ENCODE peak calls at places on chromosome 4, in eight cellular contexts. B, H, F, A, K, P, J and W are unnamed samples.

GRCh38 chr4:5955201-5955821 is 62.4 kb upstream of the CRMP1 start:
- DNase-seq in K (peak), B (no peak), A (no peak), J (no peak), P (no peak), F (no peak), H (no peak), W (peak)

GRCh38 chr4:8350326-8350725 is 80.8 kb downstream of the HTRA3 start:
- DNase-seq in A (no peak), K (no peak), F (no peak), P (no peak), B (no peak), J (no peak), H (no peak), W (peak)

GRCh38 chr4:70901607-70901983 is 574 bp upstream of the MOB1B start:
- DNase-seq in P (no peak), K (no peak), A (no peak), F (no peak), H (no peak), J (no peak), B (no peak), W (no peak)

GRCh38 chr4:28092610-28093009 is 1232.0 kb downstream of the STIM2 start:
- DNase-seq in A (no peak), H (no peak), K (no peak), J (no peak), F (no peak), P (no peak), B (no peak), W (no peak)

GRCh38 chr4:86720508-86721068 is 126.5 kb downstream of the PTPN13 start:
- DNase-seq in H (no peak), F (no peak), J (no peak), A (peak), K (no peak), B (peak), P (peak), W (no peak)

GRCh38 chr4:153936121-153936520 is 147.2 kb upstream of the SFRP2 start:
- DNase-seq in A (no peak), K (no peak), F (no peak), J (no peak), B (no peak), P (no peak), H (no peak), W (no peak)

GRCh38 chr4:52173470-52174055 is 122.5 kb downstream of the SPATA18 start:
- DNase-seq in K (no peak), P (peak), B (peak), H (no peak), A (peak), F (peak), J (no peak), W (no peak)

GRCh38 chr4:133178960-133179359 is 29.9 kb downstream of the PCDH10 start:
- DNase-seq in B (no peak), J (no peak), A (no peak), F (no peak), K (no peak), P (no peak), H (no peak), W (no peak)

GRCh38 chr4:74317616-74318256 is 9.5 kb downstream of the EPGN start:
- DNase-seq in P (no peak), B (peak), F (no peak), H (no peak), K (no peak), A (peak), J (no peak), W (no peak)

GRCh38 chr4:126071346-126072333 is 756.9 kb downstream of the FAT4 start:
- DNase-seq in B (peak), P (peak), A (peak), H (no peak), K (no peak), J (peak), F (peak), W (no peak)

GRCh38 chr4:42425146-42426065 is 28.1 kb downstream of the SHISA3 start:
- DNase-seq in H (no peak), J (no peak), P (no peak), F (no peak), K (no peak), A (no peak), B (no peak), W (no peak)

GRCh38 chr4:139728146-139728545 is 62.5 kb downstream of the MGST2 start:
- DNase-seq in H (no peak), K (no peak), F (no peak), A (no peak), P (no peak), B (no peak), J (no peak), W (no peak)

GRCh38 chr4:154999950-155000578 is 208.4 kb upstream of the NPY2R start:
- DNase-seq in F (no peak), A (peak), P (no peak), H (no peak), K (no peak), J (no peak), B (peak), W (no peak)

GRCh38 chr4:9765091-9765490 is 16.3 kb upstream of the DRD5 start:
- DNase-seq in B (peak), K (no peak), F (peak), P (no peak), J (no peak), H (no peak), A (peak), W (peak)

GRCh38 chr4:11073621-11074051 is 355.1 kb downstream of the HS3ST1 start:
- DNase-seq in F (peak), J (no peak), K (no peak), A (peak), P (peak), H (no peak), B (peak), W (no peak)

GRCh38 chr4:120139392-120139791 is 72.7 kb upstream of the MAD2L1 start:
- DNase-seq in B (no peak), P (no peak), H (no peak), J (no peak), A (peak), F (no peak), K (no peak), W (no peak)

GRCh38 chr4:185508162-185508561 is 27.1 kb downstream of the PDLIM3 start:
- DNase-seq in A (no peak), K (no peak), H (no peak), J (peak), B (no peak), F (no peak), P (no peak), W (no peak)

GRCh38 chr4:88599298-88599697 is 7.0 kb downstream of the HERC3 start:
- DNase-seq in B (peak), H (no peak), K (no peak), A (peak), F (peak), P (peak), J (no peak), W (no peak)

GRCh38 chr4:78784255-78784654 is 8.1 kb downstream of the BMP2K start:
- DNase-seq in J (no peak), H (no peak), K (no peak), P (peak), F (no peak), B (peak), A (peak), W (no peak)

GRCh38 chr4:76601791-76602190 is 166.8 kb downstream of the SHROOM3 start:
- DNase-seq in K (no peak), F (peak), B (peak), H (no peak), P (peak), J (no peak), A (peak), W (no peak)

GRCh38 chr4:158814636-158815035 is 45.8 kb downstream of the FNIP2 start:
- DNase-seq in J (no peak), A (peak), K (no peak), P (no peak), H (no peak), B (peak), F (no peak), W (no peak)

GRCh38 chr4:119729815-119730643 is 101.4 kb upstream of the PDE5A start:
- DNase-seq in J (no peak), F (no peak), B (peak), K (no peak), A (peak), H (no peak), P (peak), W (no peak)

GRCh38 chr4:141180991-141181760 is 39.5 kb upstream of the ZNF330 start:
- DNase-seq in F (no peak), H (no peak), A (no peak), K (no peak), P (no peak), J (peak), B (no peak), W (no peak)

GRCh38 chr4:140046573-140046972 is 107.4 kb downstream of the MAML3 start:
- DNase-seq in H (no peak), A (no peak), B (no peak), F (no peak), K (no peak), P (no peak), J (no peak), W (no peak)

GRCh38 chr4:184306949-184307348 is 89.3 kb upstream of the ENPP6 start:
- DNase-seq in B (no peak), A (peak), H (no peak), F (no peak), P (peak), J (no peak), K (no peak), W (no peak)

GRCh38 chr4:15779336-15779735 is 1.2 kb downstream of the CD38 start:
- DNase-seq in P (peak), J (peak), F (peak), A (peak), B (peak), H (no peak), K (peak), W (peak)

GRCh38 chr4:76365636-76366035 is 55.3 kb downstream of the CCDC158 start:
- DNase-seq in F (no peak), B (no peak), J (no peak), A (peak), P (no peak), K (no peak), H (no peak), W (no peak)

GRCh38 chr4:48047421-48047844 is 30.9 kb downstream of the NIPAL1 start:
- DNase-seq in B (no peak), H (no peak), F (no peak), K (no peak), A (no peak), J (no peak), P (peak), W (no peak)

GRCh38 chr4:186699298-186699697 is 24.4 kb downstream of the FAT1 start:
- DNase-seq in F (no peak), K (no peak), P (peak), J (no peak), A (no peak), H (no peak), B (peak), W (no peak)

GRCh38 chr4:167234388-167234881 is at the start of gene SPOCK3:
- DNase-seq in A (peak), B (peak), F (peak), P (peak), K (peak), J (no peak), H (peak), W (peak)

GRCh38 chr4:85952982-85953650 is 406.7 kb downstream of the MAPK10 start:
- DNase-seq in P (no peak), H (no peak), K (no peak), F (no peak), A (no peak), J (no peak), B (peak), W (no peak)

GRCh38 chr4:11782859-11783258 is 354.2 kb upstream of the HS3ST1 start:
- DNase-seq in H (no peak), P (no peak), F (no peak), B (no peak), A (no peak), J (no peak), K (no peak), W (no peak)

GRCh38 chr4:15006416-15007024 is 4.2 kb downstream of the CPEB2 start:
- DNase-seq in J (no peak), P (no peak), K (no peak), A (peak), F (no peak), B (no peak), H (no peak), W (no peak)

GRCh38 chr4:148444296-148445070 is 2.3 kb upstream of the NR3C2 start:
- DNase-seq in K (peak), P (no peak), B (no peak), A (no peak), H (peak), J (no peak), F (peak), W (peak)

GRCh38 chr4:168717852-168718251 is 221.0 kb downstream of the PALLD start:
- DNase-seq in F (peak), J (no peak), K (no peak), H (no peak), P (no peak), B (peak), A (peak), W (no peak)

GRCh38 chr4:112910109-112910736 is 139.2 kb upstream of the ANK2 start:
- DNase-seq in P (peak), H (no peak), F (no peak), B (peak), K (no peak), J (no peak), A (peak), W (no peak)

GRCh38 chr4:3512719-3513118 is 19.5 kb downstream of the LRPAP1 start:
- DNase-seq in P (no peak), F (no peak), J (no peak), K (no peak), B (no peak), A (no peak), H (no peak), W (no peak)

GRCh38 chr4:104531390-104531789 is 36.7 kb upstream of the CXXC4 start:
- DNase-seq in P (no peak), F (no peak), K (no peak), A (no peak), H (no peak), J (no peak), B (no peak), W (no peak)

GRCh38 chr4:99645036-99645435 is 12.6 kb downstream of the C4orf54 start:
- DNase-seq in B (no peak), A (no peak), J (no peak), P (no peak), H (no peak), F (no peak), K (no peak), W (no peak)

GRCh38 chr4:45215976-45216542 is 489.7 kb upstream of the GNPDA2 start:
- DNase-seq in K (no peak), B (no peak), A (no peak), J (no peak), F (no peak), P (no peak), H (no peak), W (no peak)

GRCh38 chr4:160831165-160831922 is 1332.5 kb downstream of the FSTL5 start:
- DNase-seq in J (no peak), A (no peak), K (no peak), H (no peak), P (no peak), B (no peak), F (no peak), W (no peak)

GRCh38 chr4:160825644-160826338 is 1338.0 kb downstream of the FSTL5 start:
- DNase-seq in A (no peak), K (no peak), F (no peak), P (no peak), B (no peak), H (no peak), J (no peak), W (no peak)

DNA sequence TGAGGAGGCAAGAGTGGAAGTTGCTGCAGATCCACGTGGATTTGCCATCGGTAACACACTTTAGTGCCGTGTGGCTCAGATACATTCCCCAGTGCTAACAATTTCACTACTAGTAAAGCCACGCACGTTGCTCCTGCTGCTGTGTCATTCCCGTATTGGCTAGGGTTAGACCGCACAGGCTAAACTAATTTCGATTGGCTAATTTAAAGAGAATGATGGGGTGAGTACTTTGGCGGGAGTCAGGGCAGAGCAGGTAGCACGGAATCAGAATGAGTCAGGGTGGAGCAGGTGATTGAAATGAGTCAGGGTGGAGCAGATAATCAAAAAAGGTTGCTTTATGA is 1337.5 kb downstream of the FSTL5 start:
- DNase-seq in A (no peak), P (no peak), H (no peak), F (no peak), K (no peak), B (no peak), J (no peak), W (no peak)
- TF ChIP-seq CTCF in A (no peak), P (no peak), H (no peak), F (no peak), K (no peak), B (no peak), J (no peak), W (no peak)

GRCh38 chr4:37762294-37763163 is 64.0 kb upstream of the PGM2 start:
- DNase-seq in P (peak), F (no peak), A (peak), K (no peak), B (peak), J (peak), H (no peak), W (no peak)
- TF ChIP-seq CTCF in P (no peak), F (no peak), A (no peak), K (no peak), B (no peak), J (no peak), H (no peak), W (no peak)

DNA sequence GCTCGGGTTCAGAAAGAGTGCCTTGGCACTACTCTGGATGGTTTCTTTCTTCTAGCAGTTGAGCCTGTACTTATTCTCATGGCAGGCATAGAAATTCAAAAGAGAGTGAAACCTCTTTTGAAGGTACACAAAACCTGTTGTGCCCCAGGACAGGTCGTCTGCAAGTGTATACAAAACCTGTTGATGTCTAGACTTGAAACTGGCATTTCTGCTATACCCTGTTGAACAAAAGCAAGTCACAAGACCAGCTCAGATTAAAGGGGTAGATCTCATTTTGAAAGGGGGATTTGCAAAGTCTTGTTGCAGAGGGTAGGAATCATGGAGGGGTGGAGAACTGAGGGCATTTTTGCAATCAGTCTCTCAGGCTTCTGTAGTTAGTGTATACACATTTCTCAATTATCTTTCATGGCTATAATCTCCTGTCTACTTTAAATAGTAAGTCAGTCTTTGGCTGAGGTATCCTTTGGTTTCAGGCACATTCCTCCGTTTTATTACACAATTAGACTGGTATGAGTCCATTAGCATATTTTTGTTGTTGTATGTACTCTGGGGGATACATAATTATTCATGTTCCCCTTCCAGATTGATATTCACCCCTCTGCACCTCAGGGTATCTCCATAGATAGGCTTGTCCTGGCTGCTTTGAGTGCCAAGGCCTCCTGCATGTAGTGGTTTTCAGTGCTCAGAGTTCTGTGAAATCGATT is 251.4 kb downstream of the DTHD1 start:
- DNase-seq in J (no peak), H (no peak), B (no peak), K (no peak), A (no peak), P (no peak), F (no peak), W (no peak)
- TF ChIP-seq CTCF in J (no peak), H (no peak), B (no peak), K (no peak), A (no peak), P (no peak), F (no peak), W (no peak)

DNA sequence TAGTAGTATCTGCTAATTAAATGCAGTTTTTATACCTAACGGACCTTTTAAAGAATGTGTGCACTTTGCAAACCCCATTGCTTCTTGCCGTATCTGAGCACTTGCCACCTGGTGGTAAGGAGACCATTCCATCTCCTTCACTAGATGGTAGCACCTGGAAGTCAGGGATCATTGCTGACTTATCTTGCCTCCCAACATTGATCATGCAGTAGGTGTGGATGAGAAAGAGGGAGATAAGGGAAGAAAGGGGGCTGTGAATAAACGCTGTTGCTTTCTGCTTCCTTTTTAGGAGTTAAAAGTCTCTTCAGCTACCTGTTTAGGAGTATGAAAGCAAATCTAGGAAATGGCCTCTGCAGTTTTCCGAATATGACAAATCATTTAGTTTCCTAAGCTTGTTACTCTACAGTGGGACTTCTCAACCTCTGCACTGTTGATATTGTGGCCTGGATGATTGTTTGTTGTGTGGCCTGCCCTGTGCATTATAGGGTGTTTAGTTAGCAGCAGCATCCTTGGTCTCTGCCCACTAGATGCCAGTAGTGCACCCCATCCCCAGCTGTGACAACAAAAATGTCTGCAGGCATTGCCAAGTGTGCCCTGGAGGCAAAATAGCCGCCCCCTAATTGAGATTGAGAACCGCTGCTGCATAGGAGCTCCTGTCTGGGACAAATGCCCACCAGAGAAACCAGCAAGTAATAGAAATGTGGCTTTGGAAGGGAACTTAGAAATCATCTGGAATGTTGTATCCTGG is 38.8 kb downstream of the GAB1 start:
- DNase-seq in P (no peak), F (no peak), J (no peak), K (no peak), H (peak), B (peak), A (peak), W (peak)
- TF ChIP-seq CTCF in P (peak), F (peak), J (peak), K (peak), H (peak), B (peak), A (peak), W (no peak)

GRCh38 chr4:111778543-111778942 is 366.7 kb upstream of the FAM241A start:
- DNase-seq in B (peak), F (no peak), P (peak), A (peak), J (no peak), K (no peak), H (no peak), W (no peak)
- TF ChIP-seq CTCF in B (no peak), F (no peak), P (peak), A (peak), J (peak), K (peak), H (no peak), W (peak)